ENCODE peak calls at places on chromosomes 2 and 18, in seven cellular contexts. One of them, this sample, is unnamed.

GRCh38 chr2:240170883-240171282 is 30.4 kb upstream of the OTOS start:
- DNase-seq in tibial nerve: no peak
- DNase-seq in A549: no peak
- DNase-seq in uterus: no peak
- DNase-seq in RWPE1: no peak
- DNase-seq in Calu3: no peak
- DNase-seq in OCI-LY7: no peak
- DNase-seq in this sample: no peak

GRCh38 chr18:80246656-80247402 is 485 bp downstream of the PARD6G start:
- DNase-seq in tibial nerve: no peak
- DNase-seq in A549: no peak
- DNase-seq in uterus: peak
- DNase-seq in RWPE1: peak
- DNase-seq in Calu3: no peak
- DNase-seq in OCI-LY7: no peak
- DNase-seq in this sample: no peak

GRCh38 chr18:68017385-68017784 is 500.9 kb upstream of the DSEL start:
- DNase-seq in tibial nerve: no peak
- DNase-seq in A549: peak
- DNase-seq in uterus: no peak
- DNase-seq in RWPE1: no peak
- DNase-seq in Calu3: no peak
- DNase-seq in OCI-LY7: no peak
- DNase-seq in this sample: no peak

GRCh38 chr2:113212245-113213060 is 38.7 kb downstream of the PSD4 start:
- DNase-seq in tibial nerve: peak
- DNase-seq in A549: peak
- DNase-seq in uterus: peak
- DNase-seq in RWPE1: no peak
- DNase-seq in Calu3: no peak
- DNase-seq in OCI-LY7: no peak
- DNase-seq in this sample: no peak

GRCh38 chr2:62706721-62707516 is 1.4 kb downstream of the EHBP1 start:
- DNase-seq in tibial nerve: no peak
- DNase-seq in A549: peak
- DNase-seq in uterus: no peak
- DNase-seq in RWPE1: no peak
- DNase-seq in Calu3: no peak
- DNase-seq in OCI-LY7: no peak
- DNase-seq in this sample: no peak

GRCh38 chr18:64238076-64238475 is 89.2 kb upstream of the LINC00305 start:
- DNase-seq in tibial nerve: no peak
- DNase-seq in A549: no peak
- DNase-seq in uterus: no peak
- DNase-seq in RWPE1: no peak
- DNase-seq in Calu3: no peak
- DNase-seq in OCI-LY7: no peak
- DNase-seq in this sample: no peak

GRCh38 chr2:142190805-142191204 is 60.0 kb upstream of the LRP1B start:
- DNase-seq in tibial nerve: no peak
- DNase-seq in A549: no peak
- DNase-seq in uterus: no peak
- DNase-seq in RWPE1: no peak
- DNase-seq in Calu3: no peak
- DNase-seq in OCI-LY7: no peak
- DNase-seq in this sample: no peak

GRCh38 chr2:66346241-66346664 is 88.7 kb upstream of the MEIS1 start:
- DNase-seq in tibial nerve: no peak
- DNase-seq in A549: no peak
- DNase-seq in uterus: no peak
- DNase-seq in RWPE1: no peak
- DNase-seq in Calu3: no peak
- DNase-seq in OCI-LY7: no peak
- DNase-seq in this sample: no peak

GRCh38 chr18:39841133-39842041 is 2113.6 kb upstream of the PIK3C3 start:
- DNase-seq in tibial nerve: peak
- DNase-seq in A549: peak
- DNase-seq in uterus: no peak
- DNase-seq in RWPE1: peak
- DNase-seq in Calu3: peak
- DNase-seq in OCI-LY7: no peak
- DNase-seq in this sample: no peak

GRCh38 chr2:140164449-140164848 is 1384.3 kb upstream of the NXPH2 start:
- DNase-seq in tibial nerve: no peak
- DNase-seq in A549: no peak
- DNase-seq in uterus: no peak
- DNase-seq in RWPE1: no peak
- DNase-seq in Calu3: no peak
- DNase-seq in OCI-LY7: no peak
- DNase-seq in this sample: no peak
- TF ChIP-seq CTCF in tibial nerve: no peak
- TF ChIP-seq CTCF in A549: no peak
- TF ChIP-seq CTCF in uterus: no peak
- TF ChIP-seq CTCF in RWPE1: no peak
- TF ChIP-seq CTCF in Calu3: no peak
- TF ChIP-seq CTCF in OCI-LY7: no peak
- TF ChIP-seq CTCF in this sample: no peak

DNA sequence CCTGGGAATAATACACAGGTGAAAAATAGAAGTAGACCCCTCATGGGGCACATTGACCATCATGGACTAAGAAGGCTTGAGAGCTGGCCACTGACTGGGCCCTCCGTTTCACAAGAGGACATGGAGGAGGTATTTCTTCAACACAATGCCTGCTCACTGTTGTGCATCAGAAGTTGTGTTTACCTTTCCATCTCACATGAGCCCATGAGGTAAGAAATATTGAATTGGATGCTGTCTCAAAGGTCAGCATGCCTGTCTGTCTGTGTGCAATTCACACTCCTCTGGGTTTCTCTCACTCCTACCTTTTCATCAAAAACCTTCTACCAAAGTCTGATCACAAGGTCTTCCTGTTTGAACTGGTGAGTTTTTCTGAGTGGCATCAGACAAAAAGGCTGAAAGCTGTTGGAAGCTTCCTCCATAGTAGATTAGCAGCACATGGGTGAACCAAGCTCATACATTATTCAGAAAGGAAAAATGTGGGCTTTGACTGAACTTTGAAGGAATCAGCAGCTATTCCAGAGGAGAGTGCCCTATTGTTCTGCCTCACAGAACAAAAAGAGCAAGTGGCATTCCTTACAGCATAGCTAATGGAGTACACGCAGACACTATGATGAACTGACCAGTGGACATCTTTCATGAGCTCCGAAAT is 143.2 kb upstream of the RND3 start:
- DNase-seq in tibial nerve: no peak
- DNase-seq in A549: no peak
- DNase-seq in uterus: no peak
- DNase-seq in RWPE1: no peak
- DNase-seq in Calu3: no peak
- DNase-seq in OCI-LY7: no peak
- DNase-seq in this sample: no peak
- TF ChIP-seq CTCF in tibial nerve: no peak
- TF ChIP-seq CTCF in A549: no peak
- TF ChIP-seq CTCF in uterus: no peak
- TF ChIP-seq CTCF in RWPE1: no peak
- TF ChIP-seq CTCF in Calu3: no peak
- TF ChIP-seq CTCF in OCI-LY7: no peak
- TF ChIP-seq CTCF in this sample: no peak

GRCh38 chr2:216008387-216008786 is 5.0 kb downstream of the MREG start:
- DNase-seq in tibial nerve: no peak
- DNase-seq in A549: no peak
- DNase-seq in uterus: no peak
- DNase-seq in RWPE1: no peak
- DNase-seq in Calu3: no peak
- DNase-seq in OCI-LY7: no peak
- DNase-seq in this sample: no peak
- TF ChIP-seq CTCF in tibial nerve: no peak
- TF ChIP-seq CTCF in A549: peak
- TF ChIP-seq CTCF in uterus: no peak
- TF ChIP-seq CTCF in RWPE1: no peak
- TF ChIP-seq CTCF in Calu3: no peak
- TF ChIP-seq CTCF in OCI-LY7: peak
- TF ChIP-seq CTCF in this sample: no peak

GRCh38 chr2:167333245-167333644 is 445.0 kb downstream of the XIRP2 start:
- DNase-seq in tibial nerve: no peak
- DNase-seq in A549: no peak
- DNase-seq in uterus: no peak
- DNase-seq in RWPE1: no peak
- DNase-seq in Calu3: no peak
- DNase-seq in OCI-LY7: no peak
- DNase-seq in this sample: no peak
- TF ChIP-seq CTCF in tibial nerve: no peak
- TF ChIP-seq CTCF in A549: no peak
- TF ChIP-seq CTCF in uterus: no peak
- TF ChIP-seq CTCF in RWPE1: no peak
- TF ChIP-seq CTCF in Calu3: no peak
- TF ChIP-seq CTCF in OCI-LY7: no peak
- TF ChIP-seq CTCF in this sample: no peak

DNA sequence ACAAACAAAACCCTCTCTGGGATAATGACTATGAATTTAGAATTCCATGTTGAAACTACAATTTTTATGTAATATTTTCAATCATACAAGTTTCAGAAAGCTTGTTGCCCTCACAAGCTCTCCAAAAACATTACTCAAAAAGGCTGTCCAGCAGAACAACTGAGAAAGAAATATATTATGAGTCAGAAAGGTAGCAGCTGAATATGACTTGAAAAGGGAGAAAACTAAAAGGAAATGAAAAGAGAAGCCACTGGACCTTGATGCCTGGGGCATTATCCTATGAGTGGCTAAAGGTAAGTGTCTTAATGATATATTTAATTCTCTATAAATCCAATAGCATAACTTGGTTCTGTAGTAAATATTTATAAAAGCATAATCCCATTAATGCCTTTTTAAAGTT is 61.8 kb downstream of the NXPH2 start:
- DNase-seq in tibial nerve: no peak
- DNase-seq in A549: no peak
- DNase-seq in uterus: no peak
- DNase-seq in RWPE1: no peak
- DNase-seq in Calu3: no peak
- DNase-seq in OCI-LY7: no peak
- DNase-seq in this sample: no peak
- TF ChIP-seq CTCF in tibial nerve: no peak
- TF ChIP-seq CTCF in A549: no peak
- TF ChIP-seq CTCF in uterus: no peak
- TF ChIP-seq CTCF in RWPE1: no peak
- TF ChIP-seq CTCF in Calu3: no peak
- TF ChIP-seq CTCF in OCI-LY7: no peak
- TF ChIP-seq CTCF in this sample: no peak

GRCh38 chr18:78503129-78503528 is 476.5 kb upstream of the SALL3 start:
- DNase-seq in tibial nerve: no peak
- DNase-seq in A549: no peak
- DNase-seq in uterus: no peak
- DNase-seq in RWPE1: no peak
- DNase-seq in Calu3: no peak
- DNase-seq in OCI-LY7: no peak
- DNase-seq in this sample: no peak
- TF ChIP-seq CTCF in tibial nerve: no peak
- TF ChIP-seq CTCF in A549: no peak
- TF ChIP-seq CTCF in uterus: no peak
- TF ChIP-seq CTCF in RWPE1: no peak
- TF ChIP-seq CTCF in Calu3: no peak
- TF ChIP-seq CTCF in OCI-LY7: no peak
- TF ChIP-seq CTCF in this sample: no peak

DNA sequence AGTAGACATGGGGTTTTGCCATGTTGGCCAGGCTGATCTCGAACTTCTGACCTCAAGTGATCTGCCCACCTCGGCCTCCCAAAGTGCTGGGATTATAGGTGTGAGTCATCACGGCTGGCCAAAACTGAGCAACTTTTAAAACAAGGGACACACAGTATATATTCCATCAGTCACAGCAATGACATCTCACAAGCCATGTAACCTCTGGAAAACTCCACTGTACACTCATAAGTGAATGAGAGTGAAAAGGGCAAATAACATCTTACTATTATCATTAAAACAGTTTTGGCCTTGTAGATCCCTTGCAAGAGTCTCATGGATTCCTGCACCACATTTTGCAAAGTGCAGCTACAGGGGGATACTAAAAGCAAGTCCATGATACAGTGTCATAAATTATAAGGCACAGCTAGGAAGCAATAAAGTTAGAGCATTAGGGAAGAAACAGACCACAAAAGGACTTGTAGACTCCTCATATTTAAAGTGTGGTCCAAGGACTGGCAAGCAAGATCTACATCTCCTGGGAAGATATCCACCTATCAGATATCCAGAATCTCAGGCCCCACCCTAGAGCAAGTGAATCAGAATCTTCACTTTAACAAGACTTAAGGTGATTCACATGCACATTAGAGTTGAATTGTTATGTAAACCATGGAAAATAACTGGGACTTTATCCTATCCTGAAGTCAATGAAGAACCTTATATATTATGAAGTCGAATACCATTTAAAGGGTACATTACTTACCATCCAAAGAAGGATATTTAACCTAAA is 5.7 kb downstream of the SMC6 start:
- DNase-seq in tibial nerve: no peak
- DNase-seq in A549: peak
- DNase-seq in uterus: no peak
- DNase-seq in RWPE1: peak
- DNase-seq in Calu3: no peak
- DNase-seq in OCI-LY7: no peak
- DNase-seq in this sample: no peak
- TF ChIP-seq CTCF in tibial nerve: no peak
- TF ChIP-seq CTCF in A549: no peak
- TF ChIP-seq CTCF in uterus: no peak
- TF ChIP-seq CTCF in RWPE1: no peak
- TF ChIP-seq CTCF in Calu3: no peak
- TF ChIP-seq CTCF in OCI-LY7: no peak
- TF ChIP-seq CTCF in this sample: no peak

DNA sequence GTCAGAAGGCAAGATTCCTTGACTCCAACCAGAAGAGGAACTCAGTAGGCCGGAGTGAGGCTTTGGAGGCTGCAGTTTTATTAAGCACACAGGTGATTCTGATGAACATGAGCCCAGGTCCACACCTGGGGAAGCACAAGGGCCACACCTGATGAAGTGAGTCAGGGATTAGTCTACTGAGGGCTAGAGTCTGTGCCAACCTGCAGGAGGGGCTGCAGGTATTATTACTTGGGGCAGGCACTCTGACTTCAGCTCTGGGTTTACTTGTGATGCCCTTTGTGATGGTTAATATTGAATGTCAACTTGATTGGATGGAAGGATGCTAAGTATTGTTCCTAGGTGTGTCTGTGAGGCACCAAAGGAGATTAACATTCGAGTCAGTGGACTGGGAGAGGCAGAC is 75.2 kb upstream of the ZCCHC2 start:
- DNase-seq in tibial nerve: no peak
- DNase-seq in A549: no peak
- DNase-seq in uterus: no peak
- DNase-seq in RWPE1: no peak
- DNase-seq in Calu3: no peak
- DNase-seq in OCI-LY7: no peak
- DNase-seq in this sample: no peak
- TF ChIP-seq CTCF in tibial nerve: no peak
- TF ChIP-seq CTCF in A549: no peak
- TF ChIP-seq CTCF in uterus: no peak
- TF ChIP-seq CTCF in RWPE1: no peak
- TF ChIP-seq CTCF in Calu3: no peak
- TF ChIP-seq CTCF in OCI-LY7: no peak
- TF ChIP-seq CTCF in this sample: no peak

This sample was measured in omental fat pad.